ENCODE peak calls at places on chromosomes 5 and 9, in eight cellular contexts. C is A549, S is stomach, I is K562, G is H1, P is SK-N-SH, V is suprapubic skin, M is transverse colon. T is an unnamed sample.

GRCh38 chr5:121189569-121190305 is 661.9 kb upstream of the FTMT start:
- DNase-seq in M (no peak), C (no peak), V (no peak), I (peak; percentile 19), S (no peak), G (no peak), P (peak; percentile 6), T (no peak)

GRCh38 chr5:143134269-143134668 is 269.2 kb downstream of the NR3C1 start:
- DNase-seq in C (no peak), G (no peak), S (no peak), I (no peak), V (no peak), M (no peak), P (no peak), T (no peak)

GRCh38 chr5:3105581-3105980 is 354.1 kb upstream of the IRX2 start:
- DNase-seq in C (no peak), I (no peak), V (no peak), G (no peak), S (no peak), M (no peak), P (no peak), T (no peak)

GRCh38 chr5:35046754-35047153 is 995 bp downstream of the AGXT2 start:
- DNase-seq in I (no peak), V (no peak), C (no peak), P (no peak), M (no peak), G (no peak), S (no peak), T (no peak)

GRCh38 chr5:85441138-85441537 is 1056.5 kb upstream of the EDIL3 start:
- DNase-seq in G (no peak), I (no peak), V (no peak), C (no peak), P (no peak), S (no peak), M (no peak), T (no peak)

GRCh38 chr5:142222235-142222880 is 102.5 kb downstream of the SPRY4 start:
- DNase-seq in G (no peak), P (no peak), S (no peak), C (no peak), I (no peak), V (no peak), M (no peak), T (no peak)

GRCh38 chr5:134131578-134132350 is 17.3 kb downstream of the TCF7 start:
- DNase-seq in C (no peak), P (no peak), V (no peak), M (no peak), I (no peak), G (no peak), S (no peak), T (no peak)

GRCh38 chr5:140041099-140041491 is 2.0 kb downstream of the NRG2 start:
- DNase-seq in V (no peak), G (no peak), M (no peak), I (no peak), S (no peak), P (no peak), C (no peak), T (no peak)

GRCh38 chr5:175796536-175797499 is 74.6 kb upstream of the CPLX2 start:
- DNase-seq in G (peak; percentile 56), S (peak; percentile 80), M (peak; percentile 60), C (peak; percentile 66), I (peak; percentile 78), V (no peak), P (peak; percentile 80), T (peak; percentile 90)

GRCh38 chr5:53419247-53419646 is 61.2 kb upstream of the FST start:
- DNase-seq in G (no peak), C (no peak), M (no peak), S (no peak), V (no peak), I (no peak), P (no peak), T (no peak)
- TF ChIP-seq EP300 in G (no peak), C (no peak), M (no peak), S (no peak), V (no peak), I (no peak), P (no peak), T (no peak)

GRCh38 chr9:18791074-18791473 is 241.9 kb downstream of the SAXO1 start:
- DNase-seq in S (no peak), V (no peak), C (no peak), M (no peak), I (peak; percentile 56), P (peak; percentile 57), G (peak; percentile 21), T (no peak)
- TF ChIP-seq CTCF in S (no peak), V (no peak), C (peak; percentile 41), M (no peak), I (peak; percentile 53), P (peak; percentile 48), G (peak; percentile 80), T (no peak)

GRCh38 chr9:123150708-123151503 is 117.4 kb downstream of the GPR21 start:
- DNase-seq in C (no peak), V (no peak), S (no peak), I (no peak), M (no peak), P (no peak), G (no peak), T (no peak)

GRCh38 chr9:123149067-123149466 is 115.6 kb downstream of the GPR21 start:
- DNase-seq in I (no peak), G (no peak), V (no peak), S (no peak), C (no peak), M (no peak), P (no peak), T (no peak)
- TF ChIP-seq EP300 in I (no peak), G (no peak), V (no peak), S (no peak), C (no peak), M (no peak), P (no peak), T (no peak)

GRCh38 chr9:34594177-34594576 is 4.7 kb upstream of the CNTFR start:
- DNase-seq in C (no peak), S (no peak), V (no peak), P (no peak), M (no peak), G (no peak), I (no peak), T (peak; percentile 75)

GRCh38 chr9:34592895-34593601 is 3.5 kb upstream of the CNTFR start:
- DNase-seq in G (no peak), M (peak; percentile 56), P (peak; percentile 47), C (no peak), I (no peak), S (peak; percentile 44), V (peak; percentile 94), T (peak; percentile 79)

GRCh38 chr9:34591091-34591910 is 1.8 kb upstream of the CNTFR start:
- DNase-seq in S (peak; percentile 89), P (peak; percentile 95), I (peak; percentile 81), C (peak; percentile 91), V (peak; percentile 94), G (no peak), M (peak; percentile 89), T (peak; percentile 89)

GRCh38 chr9:34590376-34591090 is 1.0 kb upstream of the CNTFR start:
- DNase-seq in I (no peak), P (no peak), C (no peak), S (no peak), V (no peak), G (no peak), M (peak; percentile 62), T (no peak)

GRCh38 chr9:34591911-34592866 is 2.7 kb upstream of the CNTFR start:
- DNase-seq in I (no peak), P (no peak), C (no peak), M (no peak), S (no peak), V (no peak), G (no peak), T (no peak)
- TF ChIP-seq CTCF in I (no peak), P (peak; percentile 16), C (no peak), M (no peak), S (no peak), V (no peak), G (no peak), T (no peak)

DNA sequence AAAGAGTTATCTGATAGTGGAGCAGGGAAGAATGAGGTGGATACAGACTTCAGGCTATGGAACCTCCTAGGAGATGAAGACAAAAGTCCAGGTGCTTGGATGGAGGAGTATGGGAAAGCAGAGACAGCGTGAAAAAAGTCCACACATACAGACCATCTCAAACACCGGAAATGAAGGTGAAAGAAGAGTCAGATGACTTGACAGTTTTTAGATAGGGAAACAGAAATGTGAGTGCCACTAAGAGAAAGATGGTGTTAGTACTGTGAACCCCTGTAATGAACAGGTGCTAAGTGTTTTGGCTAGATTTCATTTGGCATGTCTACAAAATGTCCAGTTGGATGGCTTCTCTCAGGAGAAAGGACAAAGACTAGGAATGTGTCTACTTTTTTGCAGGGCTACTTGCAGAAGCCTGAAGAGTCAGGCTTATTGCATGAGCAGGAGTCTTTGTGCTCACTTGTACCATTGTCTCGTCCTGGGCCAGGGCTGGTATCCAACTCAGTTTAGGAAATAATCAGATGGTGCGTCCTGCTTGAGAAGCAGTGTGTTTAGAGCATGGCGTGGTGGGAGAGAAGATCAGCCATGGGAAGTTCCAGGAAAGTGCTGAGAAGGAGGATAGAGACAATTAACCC is 90.6 kb upstream of the STARD4 start:
- DNase-seq in P (no peak), V (no peak), C (no peak), G (no peak), I (no peak), S (no peak), M (no peak), T (no peak)
- TF ChIP-seq EP300 in P (no peak), V (no peak), C (no peak), G (no peak), I (no peak), S (no peak), M (no peak), T (no peak)

GRCh38 chr9:136769710-136770191 is 5.4 kb upstream of the LCN15 start:
- DNase-seq in S (no peak), V (no peak), C (peak; percentile 72), M (peak; percentile 60), I (peak; percentile 78), G (no peak), P (peak; percentile 96), T (peak; percentile 21)
- TF ChIP-seq CTCF in S (peak; percentile 48), V (no peak), C (peak; percentile 56), M (peak; percentile 55), I (peak; percentile 80), G (peak; percentile 57), P (peak; percentile 61), T (no peak)

DNA sequence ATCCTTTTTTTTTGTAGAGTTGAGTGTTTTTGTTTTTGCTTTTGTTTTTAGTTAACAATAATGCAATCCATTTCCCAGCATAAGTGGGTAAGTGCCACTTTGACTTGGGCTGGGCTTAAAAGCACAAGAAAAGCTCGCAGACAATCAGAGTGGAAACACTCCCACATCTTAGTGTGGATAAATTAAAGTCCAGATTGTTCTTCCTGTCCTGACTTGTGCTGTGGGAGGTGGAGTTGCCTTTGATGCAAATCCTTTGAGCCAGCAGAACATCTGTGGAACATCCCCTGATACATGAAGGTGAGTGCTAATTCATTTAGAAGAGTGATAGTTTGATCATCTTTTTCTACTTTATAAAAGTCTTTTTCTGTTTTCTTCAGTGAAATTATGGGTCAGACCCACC is 2.1 kb downstream of the IL31RA start:
- DNase-seq in M (no peak), S (no peak), I (no peak), V (no peak), G (no peak), C (no peak), P (no peak), T (no peak)
- TF ChIP-seq EP300 in M (no peak), S (no peak), I (no peak), V (no peak), G (no peak), C (no peak), P (no peak), T (no peak)

T was measured in ovary.